ENCODE peak calls at places on chromosomes 13 and 19, in four cellular contexts. One of them, this sample, is unnamed. For H4K20me1, the result is how much of the 10 kb centered on the place peaks cover.

GRCh38 chr19:40806385-40807146 is 7.6 kb downstream of the EGLN2 start:
- DNase-seq in PC-3: no peak
- DNase-seq in GM23338: peak
- DNase-seq in SK-N-SH: peak
- DNase-seq in this sample: peak

GRCh38 chr13:31801088-31801487 is 61.8 kb downstream of the RXFP2 start:
- DNase-seq in PC-3: no peak
- DNase-seq in GM23338: no peak
- DNase-seq in SK-N-SH: no peak
- DNase-seq in this sample: no peak

GRCh38 chr13:48636550-48636949 is 17.2 kb upstream of the CYSLTR2 start:
- DNase-seq in PC-3: no peak
- DNase-seq in GM23338: no peak
- DNase-seq in SK-N-SH: no peak
- DNase-seq in this sample: no peak

GRCh38 chr13:73607489-73608156 is 526.6 kb downstream of the KLF12 start:
- DNase-seq in PC-3: peak
- DNase-seq in GM23338: no peak
- DNase-seq in SK-N-SH: no peak
- DNase-seq in this sample: no peak

GRCh38 chr13:114166381-114167131 is 12.5 kb upstream of the CFAP97D2 start:
- DNase-seq in PC-3: no peak
- DNase-seq in GM23338: no peak
- DNase-seq in SK-N-SH: peak
- DNase-seq in this sample: no peak

GRCh38 chr13:36101157-36101556 is 30.0 kb downstream of the DCLK1 start:
- DNase-seq in PC-3: no peak
- DNase-seq in GM23338: no peak
- DNase-seq in SK-N-SH: peak
- DNase-seq in this sample: no peak

GRCh38 chr13:80235559-80236296 is 105.2 kb downstream of the SPRY2 start:
- DNase-seq in PC-3: peak
- DNase-seq in GM23338: peak
- DNase-seq in SK-N-SH: no peak
- DNase-seq in this sample: no peak

GRCh38 chr13:50979187-50979586 is 69.6 kb downstream of the RNASEH2B start:
- DNase-seq in PC-3: no peak
- DNase-seq in GM23338: no peak
- DNase-seq in SK-N-SH: no peak
- DNase-seq in this sample: no peak

GRCh38 chr13:23375007-23375971 is 58.2 kb downstream of the SACS start:
- DNase-seq in PC-3: peak
- DNase-seq in GM23338: peak
- DNase-seq in SK-N-SH: peak
- DNase-seq in this sample: peak

GRCh38 chr13:44649118-44649455 is 73.0 kb upstream of the TSC22D1 start:
- DNase-seq in PC-3: no peak
- DNase-seq in GM23338: peak
- DNase-seq in SK-N-SH: no peak
- DNase-seq in this sample: no peak

GRCh38 chr19:49875801-49876421 is 1.2 kb downstream of the AKT1S1 start:
- DNase-seq in PC-3: peak
- DNase-seq in GM23338: peak
- DNase-seq in SK-N-SH: peak
- DNase-seq in this sample: peak

GRCh38 chr13:109945206-109945960 is 159.0 kb upstream of the IRS2 start:
- DNase-seq in PC-3: peak
- DNase-seq in GM23338: no peak
- DNase-seq in SK-N-SH: no peak
- DNase-seq in this sample: no peak

GRCh38 chr19:49609499-49610092 is 18.6 kb downstream of the PRR12 start:
- DNase-seq in PC-3: no peak
- DNase-seq in GM23338: no peak
- DNase-seq in SK-N-SH: no peak
- DNase-seq in this sample: no peak

GRCh38 chr13:44904982-44905381 is 84.3 kb downstream of the NUFIP1 start:
- DNase-seq in PC-3: peak
- DNase-seq in GM23338: no peak
- DNase-seq in SK-N-SH: no peak
- DNase-seq in this sample: no peak

GRCh38 chr19:4911786-4912672 is 2.7 kb downstream of the UHRF1 start:
- DNase-seq in PC-3: peak
- DNase-seq in GM23338: peak
- DNase-seq in SK-N-SH: peak
- DNase-seq in this sample: peak

GRCh38 chr19:1037553-1038115 is 2.3 kb upstream of the ABCA7 start:
- DNase-seq in PC-3: no peak
- DNase-seq in GM23338: no peak
- DNase-seq in SK-N-SH: no peak
- DNase-seq in this sample: peak

GRCh38 chr13:24911135-24911524 is 147.2 kb downstream of the RNF17 start:
- DNase-seq in PC-3: peak
- DNase-seq in GM23338: no peak
- DNase-seq in SK-N-SH: no peak
- DNase-seq in this sample: no peak

GRCh38 chr19:15354557-15355296 is 22.4 kb upstream of the BRD4 start:
- DNase-seq in PC-3: no peak
- DNase-seq in GM23338: no peak
- DNase-seq in SK-N-SH: no peak
- DNase-seq in this sample: no peak

GRCh38 chr13:98476538-98476966 is 100.4 kb downstream of the STK24 start:
- DNase-seq in PC-3: peak
- DNase-seq in GM23338: peak
- DNase-seq in SK-N-SH: no peak
- DNase-seq in this sample: peak

GRCh38 chr19:16571283-16571682 is 932 bp downstream of the SLC35E1 start:
- DNase-seq in PC-3: peak
- DNase-seq in GM23338: no peak
- DNase-seq in SK-N-SH: no peak
- DNase-seq in this sample: peak

GRCh38 chr13:65881561-65882155 is 1348.5 kb downstream of the PCDH9 start:
- DNase-seq in PC-3: peak
- DNase-seq in GM23338: no peak
- DNase-seq in SK-N-SH: no peak
- DNase-seq in this sample: no peak

GRCh38 chr19:41774515-41774980 is 19.2 kb downstream of the CEACAM6 start:
- DNase-seq in PC-3: peak
- DNase-seq in GM23338: no peak
- DNase-seq in SK-N-SH: no peak
- DNase-seq in this sample: no peak

GRCh38 chr13:75365724-75366173 is 116.2 kb downstream of the TBC1D4 start:
- DNase-seq in PC-3: peak
- DNase-seq in GM23338: peak
- DNase-seq in SK-N-SH: no peak
- DNase-seq in this sample: peak

GRCh38 chr13:51806571-51806970 is 2.6 kb upstream of the DHRS12 start:
- DNase-seq in PC-3: peak
- DNase-seq in GM23338: no peak
- DNase-seq in SK-N-SH: no peak
- DNase-seq in this sample: peak

GRCh38 chr13:76994281-76994680 is 2.4 kb downstream of the CLN5 start:
- DNase-seq in PC-3: peak
- DNase-seq in GM23338: no peak
- DNase-seq in SK-N-SH: no peak
- DNase-seq in this sample: no peak

GRCh38 chr13:48585456-48585840 is 52.6 kb upstream of the RCBTB2 start:
- DNase-seq in PC-3: peak
- DNase-seq in GM23338: peak
- DNase-seq in SK-N-SH: no peak
- DNase-seq in this sample: no peak

GRCh38 chr19:56217039-56217949 is 15.2 kb downstream of the ZSCAN5C start:
- DNase-seq in PC-3: no peak
- DNase-seq in GM23338: peak
- DNase-seq in SK-N-SH: peak
- DNase-seq in this sample: no peak

GRCh38 chr13:87798536-87798935 is 127.4 kb downstream of the SLITRK5 start:
- DNase-seq in PC-3: no peak
- DNase-seq in GM23338: no peak
- DNase-seq in SK-N-SH: peak
- DNase-seq in this sample: no peak

GRCh38 chr19:5231857-5232503 is 108.6 kb downstream of the PTPRS start:
- DNase-seq in PC-3: no peak
- DNase-seq in GM23338: no peak
- DNase-seq in SK-N-SH: no peak
- DNase-seq in this sample: no peak

DNA sequence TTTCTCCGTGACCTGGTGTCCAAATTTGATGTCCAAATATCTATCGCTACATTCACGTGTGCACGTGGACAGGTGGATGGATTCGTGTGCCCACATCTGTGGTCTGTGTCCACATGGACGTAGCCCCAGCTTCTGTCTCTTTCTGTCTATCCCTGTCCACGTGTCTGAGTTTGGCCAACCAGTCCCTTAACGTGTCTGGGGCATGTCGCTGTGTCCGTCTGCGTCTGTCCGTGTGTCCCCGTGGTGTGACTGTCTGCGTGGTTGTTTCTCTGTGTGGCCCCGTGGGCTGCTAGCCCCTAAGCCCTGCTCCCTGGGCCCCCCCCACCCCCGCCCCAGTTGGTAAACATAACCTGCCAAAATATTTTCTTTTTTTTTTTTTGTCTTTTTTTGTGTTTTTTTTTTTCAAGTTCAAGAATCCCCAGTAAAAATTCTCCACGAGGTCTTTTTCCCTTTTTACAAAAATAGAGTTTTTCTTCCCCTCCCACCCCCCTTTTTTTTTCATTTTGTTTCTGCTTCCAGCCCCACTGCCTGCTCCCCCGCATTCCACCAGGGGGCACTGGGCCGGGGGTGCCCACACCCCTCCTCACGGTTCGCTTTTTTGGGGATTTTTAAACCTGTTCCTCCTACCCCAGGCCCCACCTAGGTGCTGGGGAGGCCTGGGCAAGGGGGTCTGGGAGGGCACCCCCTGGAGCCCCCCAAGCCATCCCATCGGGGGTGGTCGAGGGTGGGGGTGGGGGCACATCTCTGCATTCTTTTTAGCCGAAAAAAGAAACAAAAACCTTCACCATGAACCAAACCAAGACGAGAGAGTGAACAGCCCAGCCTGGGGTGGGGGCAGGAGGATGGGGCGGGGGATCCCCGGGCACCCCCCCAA is 18.3 kb downstream of the PRKCSH start:
- DNase-seq in PC-3: no peak
- DNase-seq in GM23338: peak
- DNase-seq in SK-N-SH: peak
- DNase-seq in this sample: peak
- TF ChIP-seq EZH2phosphoT487 in PC-3: no peak
- TF ChIP-seq EZH2phosphoT487 in GM23338: no peak
- TF ChIP-seq EZH2phosphoT487 in SK-N-SH: no peak
- TF ChIP-seq EZH2phosphoT487 in this sample: no peak

DNA sequence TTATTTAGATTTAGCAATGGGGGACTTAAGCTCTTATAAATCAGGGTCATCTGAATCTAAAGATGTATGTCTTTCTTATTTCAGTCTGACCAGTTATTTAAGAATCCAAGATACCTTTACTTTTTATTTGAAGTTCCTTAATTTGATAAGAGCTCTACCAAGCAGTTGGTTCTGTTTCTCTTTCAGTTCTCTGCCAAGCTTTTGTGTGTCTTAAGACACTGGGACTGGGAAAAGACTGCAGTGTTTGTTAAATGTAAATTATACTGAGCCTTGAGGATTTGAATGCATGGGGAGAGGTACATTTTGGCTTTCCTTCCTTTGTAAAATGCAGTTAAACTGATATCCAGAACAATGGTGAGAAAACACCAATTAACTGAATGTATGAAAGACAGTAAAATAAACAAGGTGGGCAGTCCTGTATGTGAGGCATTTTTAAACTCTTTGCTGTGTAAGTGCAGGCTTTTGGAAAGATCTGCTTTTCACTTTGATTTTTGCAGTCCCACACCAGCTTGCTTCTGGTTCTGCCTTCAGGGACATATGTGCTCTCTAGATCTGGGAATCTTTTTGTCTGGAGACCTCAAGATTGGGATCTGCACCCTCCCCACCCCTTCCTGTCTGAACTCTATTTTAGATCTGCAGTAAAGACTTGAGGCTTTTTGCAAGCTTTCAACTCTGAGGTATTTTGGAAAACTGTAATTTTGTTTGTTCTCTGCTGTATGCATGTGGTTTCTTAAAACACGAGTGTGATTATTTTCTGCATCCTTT is 77.6 kb downstream of the LRCH1 start:
- DNase-seq in PC-3: no peak
- DNase-seq in GM23338: no peak
- DNase-seq in SK-N-SH: peak
- DNase-seq in this sample: no peak
- H4K20me1 ChIP-seq in PC-3: under half
- H4K20me1 ChIP-seq in GM23338: under half
- H4K20me1 ChIP-seq in SK-N-SH: under half
- H4K20me1 ChIP-seq in this sample: under half

DNA sequence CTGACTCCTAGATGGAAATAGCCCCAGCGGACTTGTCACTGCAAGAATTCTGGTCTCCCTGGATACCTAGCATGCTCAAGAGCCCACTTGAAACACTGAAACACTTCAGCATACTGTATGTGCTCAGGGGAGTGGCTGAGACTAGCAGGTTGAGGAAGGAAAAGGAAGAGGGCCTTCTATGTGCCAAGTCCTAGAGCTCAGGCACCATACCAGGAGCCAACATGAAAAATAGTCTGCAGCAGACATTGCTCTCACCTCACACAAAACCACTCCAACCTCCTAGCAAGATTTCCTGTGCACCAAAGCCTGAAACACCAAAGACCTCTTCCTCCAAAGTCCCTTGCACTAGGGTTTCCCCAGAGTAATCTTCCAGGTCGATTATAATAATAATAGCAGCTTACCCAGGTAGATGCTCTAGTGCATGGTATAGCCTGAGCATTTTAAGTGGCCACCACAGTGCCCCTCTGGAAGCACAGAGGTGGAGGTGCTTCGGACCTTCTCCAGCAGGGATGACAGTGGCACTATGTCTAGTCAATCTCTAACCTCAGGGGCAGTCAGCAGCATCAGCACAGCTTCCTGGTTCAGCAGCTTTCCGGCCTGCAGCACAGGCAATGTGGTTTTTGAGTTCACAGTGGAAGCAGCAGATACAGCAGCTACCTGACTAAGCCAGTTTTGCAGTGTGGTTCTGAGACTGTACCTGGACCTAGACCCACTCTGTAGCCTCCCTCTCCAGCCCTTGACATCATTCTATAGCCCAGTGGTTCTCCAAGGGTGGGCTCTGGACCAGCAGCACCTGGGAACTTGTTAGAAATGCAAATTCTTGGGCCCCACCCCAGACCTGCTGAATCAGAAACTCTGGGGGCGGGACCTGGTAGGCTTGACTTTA is 45.6 kb upstream of the UBE2L5 start:
- DNase-seq in PC-3: peak
- DNase-seq in GM23338: peak
- DNase-seq in SK-N-SH: no peak
- DNase-seq in this sample: peak
- H3K4me2 ChIP-seq in PC-3: no peak
- H3K4me2 ChIP-seq in GM23338: peak
- H3K4me2 ChIP-seq in SK-N-SH: no peak
- H3K4me2 ChIP-seq in this sample: peak

DNA sequence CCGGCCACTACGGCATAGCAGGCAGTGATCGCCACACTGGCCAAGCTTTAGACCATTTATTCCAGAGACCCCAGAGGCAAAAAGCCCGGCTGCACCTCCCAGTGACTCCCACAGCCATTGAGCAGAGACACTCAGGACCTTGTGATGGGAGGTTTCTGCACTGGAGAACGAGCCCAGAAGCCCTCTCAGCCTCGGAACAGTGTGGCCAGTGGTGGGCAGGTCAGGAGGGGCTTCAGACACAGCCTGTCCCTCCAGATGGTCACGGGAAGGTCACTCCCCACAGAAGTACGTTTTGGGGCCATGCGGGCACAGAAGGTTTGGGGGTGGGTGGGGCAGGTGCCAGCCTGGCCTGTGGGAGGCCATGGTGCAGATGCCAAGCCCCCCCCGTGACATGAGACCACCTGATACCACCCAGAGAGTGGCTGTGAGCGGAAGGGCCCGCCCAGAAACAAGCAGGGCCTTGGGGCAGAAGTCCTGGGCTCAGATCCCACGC is 625 bp upstream of the F10 start:
- DNase-seq in PC-3: no peak
- DNase-seq in GM23338: no peak
- DNase-seq in SK-N-SH: peak
- DNase-seq in this sample: no peak
- TF ChIP-seq EZH2phosphoT487 in PC-3: no peak
- TF ChIP-seq EZH2phosphoT487 in GM23338: no peak
- TF ChIP-seq EZH2phosphoT487 in SK-N-SH: no peak
- TF ChIP-seq EZH2phosphoT487 in this sample: no peak